ENCODE peak calls at places on chromosomes 7 and 10, in four cellular contexts. U is A172, E is SW 1271, S is NCI-H1417. I is an unnamed sample.

GRCh38 chr7:141460781-141461715 is 90.2 kb upstream of the AGK start:
- DNase-seq in U (no peak), E (no peak), S (peak; percentile 77), I (peak; percentile 66)

GRCh38 chr10:72688208-72688651 is 3.7 kb upstream of the MCU start:
- DNase-seq in U (peak; percentile 77), E (peak; percentile 13), S (no peak), I (no peak)

GRCh38 chr10:100744980-100745881 is at the start of gene PAX2:
- DNase-seq in U (peak; percentile 49), E (peak; percentile 37), S (peak; percentile 34), I (no peak)

GRCh38 chr10:59587083-59587755 is 122.4 kb downstream of the SLC16A9 start:
- DNase-seq in U (no peak), E (no peak), S (no peak), I (no peak)

GRCh38 chr10:51867956-51868355 is 168.6 kb upstream of the CSTF2T start:
- DNase-seq in U (peak; percentile 23), E (no peak), S (no peak), I (no peak)

GRCh38 chr7:74284781-74285259 is 4.4 kb upstream of the CLIP2 start:
- DNase-seq in U (peak; percentile 83), E (no peak), S (no peak), I (no peak)

GRCh38 chr7:76292206-76292573 is 10.3 kb upstream of the HSPB1 start:
- DNase-seq in U (no peak), E (peak; percentile 50), S (no peak), I (no peak)

GRCh38 chr10:109784236-109784635 is 139.1 kb downstream of the XPNPEP1 start:
- DNase-seq in U (peak; percentile 21), E (no peak), S (no peak), I (no peak)

GRCh38 chr10:48656241-48656921 is 28.3 kb upstream of the WDFY4 start:
- DNase-seq in U (peak; percentile 76), E (peak; percentile 73), S (peak; percentile 86), I (peak; percentile 96)